ENCODE peak calls at places on chromosomes 2 and 18, in five cellular contexts. One of them, this sample, is unnamed.

GRCh38 chr2:2687745-2688144 is 356.7 kb upstream of the MYT1L start:
- DNase-seq in activated T-cell treated with anti-CD3 and anti-CD28 coated beads, Interleukin-2, amount 50 U/mL, for 72 hours: no peak
- DNase-seq in ELR: no peak
- DNase-seq in posterior cingulate gyrus: no peak
- DNase-seq in H54: no peak
- DNase-seq in this sample: no peak

GRCh38 chr2:215436705-215437570 is 1.1 kb upstream of the FN1 start:
- DNase-seq in activated T-cell treated with anti-CD3 and anti-CD28 coated beads, Interleukin-2, amount 50 U/mL, for 72 hours: peak
- DNase-seq in ELR: peak
- DNase-seq in posterior cingulate gyrus: no peak
- DNase-seq in H54: peak
- DNase-seq in this sample: no peak

GRCh38 chr2:17792515-17792914 is 23.7 kb upstream of the MSGN1 start:
- DNase-seq in activated T-cell treated with anti-CD3 and anti-CD28 coated beads, Interleukin-2, amount 50 U/mL, for 72 hours: peak
- DNase-seq in ELR: no peak
- DNase-seq in posterior cingulate gyrus: no peak
- DNase-seq in H54: no peak
- DNase-seq in this sample: no peak

GRCh38 chr2:224162122-224162521 is 123.0 kb upstream of the SERPINE2 start:
- DNase-seq in activated T-cell treated with anti-CD3 and anti-CD28 coated beads, Interleukin-2, amount 50 U/mL, for 72 hours: no peak
- DNase-seq in ELR: peak
- DNase-seq in posterior cingulate gyrus: no peak
- DNase-seq in H54: no peak
- DNase-seq in this sample: no peak

GRCh38 chr18:9876867-9877654 is 8.7 kb upstream of the TXNDC2 start:
- DNase-seq in activated T-cell treated with anti-CD3 and anti-CD28 coated beads, Interleukin-2, amount 50 U/mL, for 72 hours: peak
- DNase-seq in ELR: peak
- DNase-seq in posterior cingulate gyrus: no peak
- DNase-seq in H54: peak
- DNase-seq in this sample: no peak

GRCh38 chr2:101613073-101613704 is 84.3 kb upstream of the MAP4K4 start:
- DNase-seq in activated T-cell treated with anti-CD3 and anti-CD28 coated beads, Interleukin-2, amount 50 U/mL, for 72 hours: no peak
- DNase-seq in ELR: no peak
- DNase-seq in posterior cingulate gyrus: no peak
- DNase-seq in H54: no peak
- DNase-seq in this sample: peak

GRCh38 chr2:37379881-37380296 is 35.5 kb downstream of the QPCT start:
- DNase-seq in activated T-cell treated with anti-CD3 and anti-CD28 coated beads, Interleukin-2, amount 50 U/mL, for 72 hours: no peak
- DNase-seq in ELR: peak
- DNase-seq in posterior cingulate gyrus: no peak
- DNase-seq in H54: no peak
- DNase-seq in this sample: no peak

GRCh38 chr2:5915926-5916325 is 223.7 kb downstream of the SOX11 start:
- DNase-seq in activated T-cell treated with anti-CD3 and anti-CD28 coated beads, Interleukin-2, amount 50 U/mL, for 72 hours: peak
- DNase-seq in ELR: no peak
- DNase-seq in posterior cingulate gyrus: no peak
- DNase-seq in H54: no peak
- DNase-seq in this sample: peak